ENCODE peak calls at places on chromosomes 11 and 22, in ten cellular contexts. One of them, this sample, is unnamed.

GRCh38 chr11:67390947-67391303 is 861 bp upstream of the RAD9A start:
- DNase-seq in T-helper 1 cell: no peak
- DNase-seq in A549: no peak
- DNase-seq in CD4-positive, alpha-beta T cell: no peak
- DNase-seq in SK-MEL-5: no peak
- DNase-seq in HTR-8/SVneo: no peak
- DNase-seq in upper lobe of right lung: no peak
- DNase-seq in H9: no peak
- DNase-seq in NCI-H524: no peak
- DNase-seq in GM23248: no peak
- DNase-seq in this sample: no peak

GRCh38 chr11:26045082-26045481 is 286.8 kb upstream of the ANO3 start:
- DNase-seq in T-helper 1 cell: no peak
- DNase-seq in A549: no peak
- DNase-seq in CD4-positive, alpha-beta T cell: no peak
- DNase-seq in SK-MEL-5: no peak
- DNase-seq in HTR-8/SVneo: peak; percentile 11
- DNase-seq in upper lobe of right lung: no peak
- DNase-seq in H9: no peak
- DNase-seq in NCI-H524: no peak
- DNase-seq in GM23248: no peak
- DNase-seq in this sample: no peak

GRCh38 chr11:72633068-72633467 is 41.2 kb downstream of the PDE2A start:
- DNase-seq in T-helper 1 cell: no peak
- DNase-seq in A549: no peak
- DNase-seq in CD4-positive, alpha-beta T cell: no peak
- DNase-seq in SK-MEL-5: no peak
- DNase-seq in HTR-8/SVneo: no peak
- DNase-seq in upper lobe of right lung: no peak
- DNase-seq in H9: no peak
- DNase-seq in NCI-H524: no peak
- DNase-seq in GM23248: no peak
- DNase-seq in this sample: no peak

GRCh38 chr11:70766901-70767300 is 368.6 kb downstream of the CTTN start:
- DNase-seq in T-helper 1 cell: no peak
- DNase-seq in A549: no peak
- DNase-seq in CD4-positive, alpha-beta T cell: no peak
- DNase-seq in SK-MEL-5: no peak
- DNase-seq in HTR-8/SVneo: no peak
- DNase-seq in upper lobe of right lung: no peak
- DNase-seq in H9: no peak
- DNase-seq in NCI-H524: no peak
- DNase-seq in GM23248: no peak
- DNase-seq in this sample: no peak

GRCh38 chr11:36360318-36360717 is 64.2 kb downstream of the PRR5L start:
- DNase-seq in T-helper 1 cell: no peak
- DNase-seq in A549: no peak
- DNase-seq in CD4-positive, alpha-beta T cell: no peak
- DNase-seq in SK-MEL-5: no peak
- DNase-seq in HTR-8/SVneo: no peak
- DNase-seq in upper lobe of right lung: no peak
- DNase-seq in H9: no peak
- DNase-seq in NCI-H524: no peak
- DNase-seq in GM23248: no peak
- DNase-seq in this sample: no peak

GRCh38 chr11:67384851-67385366 is 6.9 kb upstream of the RAD9A start:
- DNase-seq in T-helper 1 cell: no peak
- DNase-seq in A549: no peak
- DNase-seq in CD4-positive, alpha-beta T cell: no peak
- DNase-seq in SK-MEL-5: no peak
- DNase-seq in HTR-8/SVneo: no peak
- DNase-seq in upper lobe of right lung: no peak
- DNase-seq in H9: no peak
- DNase-seq in NCI-H524: no peak
- DNase-seq in GM23248: peak; percentile 68
- DNase-seq in this sample: no peak

GRCh38 chr11:20110908-20111669 is 49.2 kb downstream of the DBX1 start:
- DNase-seq in T-helper 1 cell: no peak
- DNase-seq in A549: peak; percentile 70
- DNase-seq in CD4-positive, alpha-beta T cell: peak; percentile 11
- DNase-seq in SK-MEL-5: peak; percentile 76
- DNase-seq in HTR-8/SVneo: peak; percentile 67
- DNase-seq in upper lobe of right lung: no peak
- DNase-seq in H9: peak; percentile 87
- DNase-seq in NCI-H524: peak; percentile 46
- DNase-seq in GM23248: peak; percentile 71
- DNase-seq in this sample: peak; percentile 66

GRCh38 chr22:22692707-22693530 is 48.5 kb downstream of the GGTLC2 start:
- DNase-seq in T-helper 1 cell: peak; percentile 52
- DNase-seq in A549: peak; percentile 56
- DNase-seq in CD4-positive, alpha-beta T cell: peak; percentile 59
- DNase-seq in SK-MEL-5: peak; percentile 51
- DNase-seq in HTR-8/SVneo: no peak
- DNase-seq in upper lobe of right lung: no peak
- DNase-seq in H9: peak; percentile 68
- DNase-seq in NCI-H524: peak; percentile 39
- DNase-seq in GM23248: peak; percentile 81
- DNase-seq in this sample: no peak

GRCh38 chr22:50274311-50274710 is 4.1 kb upstream of the MAPK11 start:
- DNase-seq in T-helper 1 cell: no peak
- DNase-seq in A549: peak; percentile 38
- DNase-seq in CD4-positive, alpha-beta T cell: peak; percentile 22
- DNase-seq in SK-MEL-5: peak; percentile 84
- DNase-seq in HTR-8/SVneo: no peak
- DNase-seq in upper lobe of right lung: no peak
- DNase-seq in H9: no peak
- DNase-seq in NCI-H524: peak; percentile 60
- DNase-seq in GM23248: peak; percentile 71
- DNase-seq in this sample: peak; percentile 21

GRCh38 chr11:33941637-33942160 is 49.8 kb upstream of the LMO2 start:
- DNase-seq in T-helper 1 cell: no peak
- DNase-seq in A549: no peak
- DNase-seq in CD4-positive, alpha-beta T cell: no peak
- DNase-seq in SK-MEL-5: no peak
- DNase-seq in HTR-8/SVneo: no peak
- DNase-seq in upper lobe of right lung: no peak
- DNase-seq in H9: no peak
- DNase-seq in NCI-H524: no peak
- DNase-seq in GM23248: peak; percentile 57
- DNase-seq in this sample: no peak

GRCh38 chr11:65434667-65435179 is 12.1 kb downstream of the NEAT1 start:
- DNase-seq in T-helper 1 cell: no peak
- DNase-seq in A549: no peak
- DNase-seq in CD4-positive, alpha-beta T cell: no peak
- DNase-seq in SK-MEL-5: peak; percentile 44
- DNase-seq in HTR-8/SVneo: no peak
- DNase-seq in upper lobe of right lung: no peak
- DNase-seq in H9: no peak
- DNase-seq in NCI-H524: no peak
- DNase-seq in GM23248: peak; percentile 49
- DNase-seq in this sample: peak; percentile 65

GRCh38 chr22:42747701-42748513 is 27.2 kb upstream of the A4GALT start:
- DNase-seq in T-helper 1 cell: no peak
- DNase-seq in A549: no peak
- DNase-seq in CD4-positive, alpha-beta T cell: no peak
- DNase-seq in SK-MEL-5: peak; percentile 74
- DNase-seq in HTR-8/SVneo: no peak
- DNase-seq in upper lobe of right lung: no peak
- DNase-seq in H9: no peak
- DNase-seq in NCI-H524: peak; percentile 46
- DNase-seq in GM23248: peak; percentile 93
- DNase-seq in this sample: peak; percentile 9

GRCh38 chr22:43792905-43793304 is 19.2 kb downstream of the EFCAB6 start:
- DNase-seq in T-helper 1 cell: no peak
- DNase-seq in A549: no peak
- DNase-seq in CD4-positive, alpha-beta T cell: no peak
- DNase-seq in SK-MEL-5: no peak
- DNase-seq in HTR-8/SVneo: no peak
- DNase-seq in upper lobe of right lung: no peak
- DNase-seq in H9: no peak
- DNase-seq in NCI-H524: no peak
- DNase-seq in GM23248: no peak
- DNase-seq in this sample: no peak

GRCh38 chr22:44489817-44490216 is 8.2 kb downstream of the RTL6 start:
- DNase-seq in T-helper 1 cell: no peak
- DNase-seq in A549: no peak
- DNase-seq in CD4-positive, alpha-beta T cell: no peak
- DNase-seq in SK-MEL-5: no peak
- DNase-seq in HTR-8/SVneo: no peak
- DNase-seq in upper lobe of right lung: no peak
- DNase-seq in H9: no peak
- DNase-seq in NCI-H524: no peak
- DNase-seq in GM23248: no peak
- DNase-seq in this sample: no peak

GRCh38 chr11:96906521-96906920 is 516.7 kb downstream of the JRKL start:
- DNase-seq in T-helper 1 cell: no peak
- DNase-seq in A549: no peak
- DNase-seq in CD4-positive, alpha-beta T cell: no peak
- DNase-seq in SK-MEL-5: no peak
- DNase-seq in HTR-8/SVneo: no peak
- DNase-seq in upper lobe of right lung: no peak
- DNase-seq in H9: no peak
- DNase-seq in NCI-H524: peak; percentile 80
- DNase-seq in GM23248: no peak
- DNase-seq in this sample: no peak

GRCh38 chr22:37817705-37818311 is 5.4 kb upstream of the GALR3 start:
- DNase-seq in T-helper 1 cell: peak; percentile 71
- DNase-seq in A549: peak; percentile 69
- DNase-seq in CD4-positive, alpha-beta T cell: peak; percentile 79
- DNase-seq in SK-MEL-5: peak; percentile 83
- DNase-seq in HTR-8/SVneo: peak; percentile 68
- DNase-seq in upper lobe of right lung: peak; percentile 89
- DNase-seq in H9: peak; percentile 94
- DNase-seq in NCI-H524: peak; percentile 84
- DNase-seq in GM23248: peak; percentile 86
- DNase-seq in this sample: peak; percentile 39

GRCh38 chr22:47395481-47395880 is 633.0 kb downstream of the TBC1D22A start:
- DNase-seq in T-helper 1 cell: no peak
- DNase-seq in A549: peak; percentile 25
- DNase-seq in CD4-positive, alpha-beta T cell: no peak
- DNase-seq in SK-MEL-5: no peak
- DNase-seq in HTR-8/SVneo: no peak
- DNase-seq in upper lobe of right lung: peak; percentile 46
- DNase-seq in H9: no peak
- DNase-seq in NCI-H524: no peak
- DNase-seq in GM23248: no peak
- DNase-seq in this sample: no peak

GRCh38 chr11:113184498-113184897 is 129.9 kb upstream of the TTC12 start:
- DNase-seq in T-helper 1 cell: no peak
- DNase-seq in A549: no peak
- DNase-seq in CD4-positive, alpha-beta T cell: no peak
- DNase-seq in SK-MEL-5: peak; percentile 3
- DNase-seq in HTR-8/SVneo: no peak
- DNase-seq in upper lobe of right lung: no peak
- DNase-seq in H9: no peak
- DNase-seq in NCI-H524: no peak
- DNase-seq in GM23248: peak; percentile 97
- DNase-seq in this sample: no peak

GRCh38 chr22:33568934-33569496 is 351.3 kb downstream of the LARGE1 start:
- DNase-seq in T-helper 1 cell: no peak
- DNase-seq in A549: no peak
- DNase-seq in CD4-positive, alpha-beta T cell: no peak
- DNase-seq in SK-MEL-5: no peak
- DNase-seq in HTR-8/SVneo: no peak
- DNase-seq in upper lobe of right lung: no peak
- DNase-seq in H9: no peak
- DNase-seq in NCI-H524: no peak
- DNase-seq in GM23248: no peak
- DNase-seq in this sample: no peak

GRCh38 chr22:49983148-49984042 is 22.8 kb downstream of the PIM3 start:
- DNase-seq in T-helper 1 cell: peak; percentile 57
- DNase-seq in A549: no peak
- DNase-seq in CD4-positive, alpha-beta T cell: no peak
- DNase-seq in SK-MEL-5: no peak
- DNase-seq in HTR-8/SVneo: no peak
- DNase-seq in upper lobe of right lung: peak; percentile 72
- DNase-seq in H9: peak; percentile 69
- DNase-seq in NCI-H524: peak; percentile 47
- DNase-seq in GM23248: no peak
- DNase-seq in this sample: no peak

GRCh38 chr22:37860796-37861421 is 11.7 kb downstream of the EIF3L start:
- DNase-seq in T-helper 1 cell: no peak
- DNase-seq in A549: no peak
- DNase-seq in CD4-positive, alpha-beta T cell: no peak
- DNase-seq in SK-MEL-5: no peak
- DNase-seq in HTR-8/SVneo: no peak
- DNase-seq in upper lobe of right lung: no peak
- DNase-seq in H9: no peak
- DNase-seq in NCI-H524: no peak
- DNase-seq in GM23248: no peak
- DNase-seq in this sample: no peak

GRCh38 chr22:38219644-38220043 is 17.9 kb downstream of the MAFF start:
- DNase-seq in T-helper 1 cell: no peak
- DNase-seq in A549: no peak
- DNase-seq in CD4-positive, alpha-beta T cell: no peak
- DNase-seq in SK-MEL-5: no peak
- DNase-seq in HTR-8/SVneo: no peak
- DNase-seq in upper lobe of right lung: no peak
- DNase-seq in H9: no peak
- DNase-seq in NCI-H524: peak; percentile 93
- DNase-seq in GM23248: no peak
- DNase-seq in this sample: no peak

GRCh38 chr11:8017894-8018741 is 31.0 kb downstream of the EIF3F start:
- DNase-seq in T-helper 1 cell: no peak
- DNase-seq in A549: no peak
- DNase-seq in CD4-positive, alpha-beta T cell: no peak
- DNase-seq in SK-MEL-5: no peak
- DNase-seq in HTR-8/SVneo: no peak
- DNase-seq in upper lobe of right lung: peak; percentile 52
- DNase-seq in H9: peak; percentile 29
- DNase-seq in NCI-H524: peak; percentile 62
- DNase-seq in GM23248: peak; percentile 53
- DNase-seq in this sample: no peak

GRCh38 chr11:107043242-107043991 is 25.1 kb upstream of the GUCY1A2 start:
- DNase-seq in T-helper 1 cell: no peak
- DNase-seq in A549: no peak
- DNase-seq in CD4-positive, alpha-beta T cell: no peak
- DNase-seq in SK-MEL-5: peak; percentile 55
- DNase-seq in HTR-8/SVneo: peak; percentile 7
- DNase-seq in upper lobe of right lung: no peak
- DNase-seq in H9: no peak
- DNase-seq in NCI-H524: no peak
- DNase-seq in GM23248: peak; percentile 96
- DNase-seq in this sample: no peak

GRCh38 chr11:133917921-133918605 is 38.7 kb downstream of the IGSF9B start:
- DNase-seq in T-helper 1 cell: no peak
- DNase-seq in A549: no peak
- DNase-seq in CD4-positive, alpha-beta T cell: no peak
- DNase-seq in SK-MEL-5: no peak
- DNase-seq in HTR-8/SVneo: no peak
- DNase-seq in upper lobe of right lung: no peak
- DNase-seq in H9: peak; percentile 61
- DNase-seq in NCI-H524: no peak
- DNase-seq in GM23248: no peak
- DNase-seq in this sample: no peak

GRCh38 chr11:113411536-113411935 is 24.0 kb downstream of the ANKK1 start:
- DNase-seq in T-helper 1 cell: no peak
- DNase-seq in A549: no peak
- DNase-seq in CD4-positive, alpha-beta T cell: no peak
- DNase-seq in SK-MEL-5: peak; percentile 41
- DNase-seq in HTR-8/SVneo: no peak
- DNase-seq in upper lobe of right lung: no peak
- DNase-seq in H9: no peak
- DNase-seq in NCI-H524: peak; percentile 79
- DNase-seq in GM23248: no peak
- DNase-seq in this sample: no peak

GRCh38 chr11:131281316-131281715 is 89.1 kb upstream of the NTM start:
- DNase-seq in T-helper 1 cell: no peak
- DNase-seq in A549: no peak
- DNase-seq in CD4-positive, alpha-beta T cell: no peak
- DNase-seq in SK-MEL-5: no peak
- DNase-seq in HTR-8/SVneo: no peak
- DNase-seq in upper lobe of right lung: no peak
- DNase-seq in H9: no peak
- DNase-seq in NCI-H524: no peak
- DNase-seq in GM23248: no peak
- DNase-seq in this sample: no peak

GRCh38 chr22:47615051-47615450 is 852.6 kb downstream of the TBC1D22A start:
- DNase-seq in T-helper 1 cell: no peak
- DNase-seq in A549: no peak
- DNase-seq in CD4-positive, alpha-beta T cell: no peak
- DNase-seq in SK-MEL-5: no peak
- DNase-seq in HTR-8/SVneo: no peak
- DNase-seq in upper lobe of right lung: peak; percentile 57
- DNase-seq in H9: peak; percentile 20
- DNase-seq in NCI-H524: no peak
- DNase-seq in GM23248: no peak
- DNase-seq in this sample: no peak

This sample was measured in NCI-H2227 treated with DMSO at 0.1 percent for 48 hours.